ENCODE peak calls at places on chromosomes 11 and 22, in four cellular contexts. Y is right lobe of liver, H is sigmoid colon, T is ovary. J is an unnamed sample.

GRCh38 chr22:26313291-26313690 is 115.8 kb upstream of the ASPHD2 start:
- DNase-seq in Y (no peak), H (no peak), T (no peak), J (no peak)

GRCh38 chr22:17830041-17830961 is 56.0 kb upstream of the BID start:
- DNase-seq in Y (peak), H (peak), T (peak), J (peak)

GRCh38 chr22:30747493-30747892 is 52.8 kb downstream of the OSBP2 start:
- DNase-seq in Y (no peak), H (no peak), T (no peak), J (no peak)

GRCh38 chr11:95413021-95413420 is 182.0 kb upstream of the SESN3 start:
- DNase-seq in Y (no peak), H (no peak), T (no peak), J (no peak)

GRCh38 chr22:50599816-50600454 is 658 bp upstream of the MAPK8IP2 start:
- DNase-seq in Y (no peak), H (peak), T (peak), J (peak)

GRCh38 chr11:66717925-66718319 is 11.1 kb downstream of the SPTBN2 start:
- DNase-seq in Y (no peak), H (no peak), T (no peak), J (peak)

GRCh38 chr22:36467946-36468345 is 13.5 kb downstream of the TXN2 start:
- DNase-seq in Y (no peak), H (no peak), T (no peak), J (no peak)

GRCh38 chr11:131186629-131187075 is 183.8 kb upstream of the NTM start:
- DNase-seq in Y (no peak), H (no peak), T (no peak), J (no peak)

DNA sequence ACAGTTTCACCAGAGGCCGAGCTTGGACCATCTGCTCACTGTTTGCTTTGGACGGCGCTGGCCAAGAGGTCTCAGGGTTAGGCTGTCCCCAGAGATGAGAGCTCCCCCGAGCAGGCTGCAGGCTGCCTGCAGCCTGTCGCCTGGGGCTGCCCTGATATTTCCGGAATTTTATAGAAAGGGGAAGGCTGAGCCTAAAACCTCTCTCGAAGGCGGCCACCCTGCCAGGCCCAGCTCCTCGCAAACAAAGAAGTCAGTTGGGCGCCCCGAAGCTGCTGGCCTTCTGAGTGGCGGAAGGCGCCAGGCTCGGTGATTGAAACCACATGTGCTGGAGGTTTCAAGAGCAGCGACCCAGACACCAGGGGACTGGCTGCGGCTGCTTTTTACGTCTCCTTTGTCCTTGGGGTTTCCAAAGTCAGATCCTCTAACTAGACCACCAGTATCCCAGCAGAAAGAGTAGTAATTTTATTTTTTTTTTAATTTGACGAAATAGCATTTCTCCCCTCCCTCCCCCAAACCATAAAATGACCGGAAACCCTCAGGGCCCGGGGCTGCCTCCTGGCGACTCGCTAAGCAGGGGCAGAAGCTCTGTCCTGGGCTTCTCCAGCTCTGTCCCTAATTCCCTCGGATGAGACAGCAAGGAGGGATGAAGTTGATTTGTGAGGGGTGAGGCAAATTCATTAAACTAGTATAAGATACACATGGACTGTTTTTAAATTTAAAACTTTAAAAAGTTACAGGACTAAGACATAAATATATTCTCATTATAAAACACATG is 57.4 kb downstream of the CLMP start:
- DNase-seq in Y (peak), H (peak), T (peak), J (peak)
- TF ChIP-seq POLR2A in Y (no peak), H (no peak), T (no peak), J (no peak)

GRCh38 chr22:21652547-21653545 is 10.7 kb downstream of the SDF2L1 start:
- DNase-seq in Y (no peak), H (no peak), T (no peak), J (no peak)
- TF ChIP-seq CTCF in Y (no peak), H (no peak), T (no peak), J (no peak)

GRCh38 chr11:808427-809286 is 1.1 kb upstream of the RPLP2 start:
- DNase-seq in Y (no peak), H (peak), T (no peak), J (peak)
- TF ChIP-seq POLR2A in Y (no peak), H (no peak), T (no peak), J (no peak)

DNA sequence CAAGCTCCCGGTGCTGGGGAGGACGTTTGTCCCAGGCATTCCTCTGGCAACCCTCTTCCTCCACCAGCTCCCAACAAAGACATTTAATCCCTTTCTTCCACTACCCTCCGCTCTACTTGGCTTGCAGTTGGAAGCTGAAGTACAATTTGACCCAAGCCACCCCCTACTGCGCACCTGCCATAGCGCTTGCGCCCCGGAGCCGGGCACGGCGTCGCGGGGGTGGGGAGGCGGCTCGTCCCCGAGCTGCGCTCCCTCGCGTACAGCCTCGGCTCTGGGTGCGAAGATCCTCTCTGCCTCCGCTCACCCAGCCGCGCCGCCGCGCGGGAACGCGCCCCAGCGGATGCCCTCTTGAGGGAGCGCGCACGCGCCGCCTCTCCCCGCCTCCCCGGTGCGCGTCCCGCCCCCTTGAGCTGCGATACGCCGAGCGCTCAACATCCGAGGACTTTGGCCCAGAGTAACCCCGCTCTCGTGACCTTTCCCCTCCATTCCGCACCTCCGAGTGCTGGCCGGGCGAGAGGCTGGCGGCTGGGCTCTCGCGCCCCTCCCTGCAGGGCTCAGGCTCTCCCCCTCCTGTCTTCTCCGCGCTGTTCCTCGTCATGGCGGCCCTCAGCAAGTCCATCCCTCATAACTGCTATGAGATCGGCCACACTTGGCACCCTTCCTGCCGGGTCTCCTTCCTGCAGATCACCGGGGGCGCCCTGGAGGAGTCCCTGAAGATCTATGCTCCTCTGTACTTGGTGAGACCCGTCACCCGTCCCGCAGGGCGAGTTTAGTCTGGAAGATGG is at the start of gene TMEM135:
- DNase-seq in Y (peak), H (peak), T (peak), J (peak)
- TF ChIP-seq CTCF in Y (no peak), H (no peak), T (no peak), J (no peak)

GRCh38 chr11:73530109-73530508 is 67.8 kb downstream of the FAM168A start:
- DNase-seq in Y (no peak), H (no peak), T (no peak), J (no peak)

GRCh38 chr11:73528420-73528819 is 69.5 kb downstream of the FAM168A start:
- DNase-seq in Y (no peak), H (no peak), T (no peak), J (no peak)

GRCh38 chr11:73528877-73529530 is 68.9 kb downstream of the FAM168A start:
- DNase-seq in Y (no peak), H (no peak), T (no peak), J (no peak)

GRCh38 chr11:73532310-73532709 is 65.6 kb downstream of the FAM168A start:
- DNase-seq in Y (no peak), H (no peak), T (no peak), J (no peak)

GRCh38 chr11:73531386-73531785 is 66.5 kb downstream of the FAM168A start:
- DNase-seq in Y (no peak), H (no peak), T (no peak), J (no peak)
- TF ChIP-seq POLR2A in Y (no peak), H (no peak), T (no peak), J (no peak)

J was measured in spleen.